ENCODE peak calls at places on chromosomes 16 and 17, in four cellular contexts. Z is HFFc6, M is spleen, D is ACHN. X is an unnamed sample.

GRCh38 chr16:11032922-11033291 is 88.5 kb downstream of the CLEC16A start:
- DNase-seq in Z (no peak), M (no peak), D (no peak), X (no peak)

GRCh38 chr16:77353587-77354263 is 81.1 kb downstream of the ADAMTS18 start:
- DNase-seq in Z (no peak), M (no peak), D (no peak), X (no peak)

GRCh38 chr17:16286009-16286946 is 67.0 kb downstream of the CENPV start:
- DNase-seq in Z (peak), M (peak), D (peak), X (no peak)

GRCh38 chr16:6195966-6196365 is 1098.4 kb upstream of the EEF2KMT start:
- DNase-seq in Z (no peak), M (no peak), D (no peak), X (no peak)

GRCh38 chr16:50335198-50335958 is 33.4 kb downstream of the BRD7 start:
- DNase-seq in Z (no peak), M (no peak), D (no peak), X (no peak)

GRCh38 chr16:80274576-80275191 is 266.1 kb upstream of the DYNLRB2 start:
- DNase-seq in Z (peak), M (no peak), D (no peak), X (no peak)

GRCh38 chr17:39634384-39634871 is 2.5 kb upstream of the STARD3 start:
- DNase-seq in Z (peak), M (no peak), D (peak), X (no peak)

GRCh38 chr17:79916991-79917901 is 78.0 kb upstream of the CBX4 start:
- DNase-seq in Z (no peak), M (peak), D (no peak), X (peak)

GRCh38 chr16:11779074-11779473 is 18.0 kb downstream of the ZC3H7A start:
- DNase-seq in Z (no peak), M (no peak), D (no peak), X (no peak)

GRCh38 chr17:76370261-76370993 is 14.0 kb upstream of the SPHK1 start:
- DNase-seq in Z (peak), M (no peak), D (no peak), X (no peak)

GRCh38 chr17:74480290-74480689 is 13.9 kb downstream of the CD300A start:
- DNase-seq in Z (no peak), M (no peak), D (no peak), X (peak)

GRCh38 chr17:17514993-17515920 is 19.1 kb upstream of the RASD1 start:
- DNase-seq in Z (peak), M (no peak), D (no peak), X (no peak)

GRCh38 chr17:40317345-40317873 is 8.4 kb downstream of the RARA start:
- DNase-seq in Z (peak), M (peak), D (peak), X (no peak)

GRCh38 chr17:48149174-48150106 is 41.9 kb downstream of the SNX11 start:
- DNase-seq in Z (no peak), M (no peak), D (no peak), X (no peak)

GRCh38 chr16:51151435-51151950 is 423 bp upstream of the SALL1 start:
- DNase-seq in Z (peak), M (no peak), D (peak), X (no peak)

GRCh38 chr16:56388209-56388608 is 37.1 kb downstream of the AMFR start:
- DNase-seq in Z (peak), M (no peak), D (no peak), X (no peak)

GRCh38 chr16:28067604-28068382 is 4.3 kb upstream of the GSG1L start:
- DNase-seq in Z (peak), M (no peak), D (peak), X (no peak)

GRCh38 chr16:1917056-1917664 is 1.1 kb downstream of the HS3ST6 start:
- DNase-seq in Z (no peak), M (no peak), D (no peak), X (no peak)

GRCh38 chr16:84247844-84248243 is 8.0 kb upstream of the KCNG4 start:
- DNase-seq in Z (peak), M (no peak), D (peak), X (no peak)

GRCh38 chr16:86619263-86619935 is 41.0 kb downstream of the FOXL1 start:
- DNase-seq in Z (no peak), M (no peak), D (no peak), X (no peak)

GRCh38 chr16:67388591-67388990 is 4.7 kb downstream of the TPPP3 start:
- DNase-seq in Z (no peak), M (peak), D (no peak), X (no peak)

GRCh38 chr17:17146791-17147406 is 59.2 kb downstream of the PLD6 start:
- DNase-seq in Z (no peak), M (no peak), D (no peak), X (no peak)

GRCh38 chr16:29922986-29923501 is 3.0 kb downstream of the KCTD13 start:
- DNase-seq in Z (no peak), M (no peak), D (no peak), X (peak)

GRCh38 chr16:31529398-31530312 is 2.0 kb downstream of the AHSP start:
- DNase-seq in Z (no peak), M (no peak), D (no peak), X (no peak)

GRCh38 chr17:61289408-61290385 is 109.9 kb upstream of the TBX2 start:
- DNase-seq in Z (no peak), M (no peak), D (no peak), X (no peak)

GRCh38 chr16:85424260-85425060 is 188.7 kb upstream of the GSE1 start:
- DNase-seq in Z (no peak), M (peak), D (no peak), X (peak)

X was measured in chondrocyte.